ENCODE peak calls at places on chromosomes 7 and 10, in eight cellular contexts. One of them, this sample, is unnamed.

GRCh38 chr10:86830043-86830591 is 73.7 kb downstream of the BMPR1A start:
- DNase-seq in AML-193: no peak
- DNase-seq in EL: no peak
- DNase-seq in ELF-1: peak
- DNase-seq in ovary: no peak
- DNase-seq in uterus: no peak
- DNase-seq in LoVo: no peak
- DNase-seq in Right ventricle myocardium superior: no peak
- DNase-seq in this sample: no peak

GRCh38 chr10:104297697-104298660 is 29.0 kb downstream of the GSTO2 start:
- DNase-seq in AML-193: no peak
- DNase-seq in EL: peak
- DNase-seq in ELF-1: peak
- DNase-seq in ovary: peak
- DNase-seq in uterus: no peak
- DNase-seq in LoVo: no peak
- DNase-seq in Right ventricle myocardium superior: no peak
- DNase-seq in this sample: peak

GRCh38 chr10:132942101-132942739 is at the start of gene CFAP46:
- DNase-seq in AML-193: no peak
- DNase-seq in EL: peak
- DNase-seq in ELF-1: peak
- DNase-seq in ovary: peak
- DNase-seq in uterus: no peak
- DNase-seq in LoVo: peak
- DNase-seq in Right ventricle myocardium superior: peak
- DNase-seq in this sample: peak

GRCh38 chr7:26649388-26649787 is 215.0 kb downstream of the SKAP2 start:
- DNase-seq in AML-193: no peak
- DNase-seq in EL: no peak
- DNase-seq in ELF-1: no peak
- DNase-seq in ovary: no peak
- DNase-seq in uterus: no peak
- DNase-seq in LoVo: no peak
- DNase-seq in Right ventricle myocardium superior: no peak
- DNase-seq in this sample: no peak

GRCh38 chr10:126803394-126803793 is 101.8 kb upstream of the DOCK1 start:
- DNase-seq in AML-193: no peak
- DNase-seq in EL: peak
- DNase-seq in ELF-1: no peak
- DNase-seq in ovary: no peak
- DNase-seq in uterus: no peak
- DNase-seq in LoVo: no peak
- DNase-seq in Right ventricle myocardium superior: no peak
- DNase-seq in this sample: no peak

GRCh38 chr7:37344886-37345579 is 103.6 kb downstream of the ELMO1 start:
- DNase-seq in AML-193: no peak
- DNase-seq in EL: no peak
- DNase-seq in ELF-1: no peak
- DNase-seq in ovary: no peak
- DNase-seq in uterus: no peak
- DNase-seq in LoVo: no peak
- DNase-seq in Right ventricle myocardium superior: no peak
- DNase-seq in this sample: no peak

GRCh38 chr10:69338133-69338456 is 59.8 kb downstream of the HK1 start:
- DNase-seq in AML-193: no peak
- DNase-seq in EL: no peak
- DNase-seq in ELF-1: no peak
- DNase-seq in ovary: no peak
- DNase-seq in uterus: no peak
- DNase-seq in LoVo: no peak
- DNase-seq in Right ventricle myocardium superior: no peak
- DNase-seq in this sample: no peak

GRCh38 chr7:99030951-99031350 is 113.0 kb downstream of the SMURF1 start:
- DNase-seq in AML-193: no peak
- DNase-seq in EL: no peak
- DNase-seq in ELF-1: no peak
- DNase-seq in ovary: no peak
- DNase-seq in uterus: no peak
- DNase-seq in LoVo: no peak
- DNase-seq in Right ventricle myocardium superior: no peak
- DNase-seq in this sample: no peak

GRCh38 chr10:75679546-75679945 is 248.1 kb downstream of the LRMDA start:
- DNase-seq in AML-193: no peak
- DNase-seq in EL: no peak
- DNase-seq in ELF-1: no peak
- DNase-seq in ovary: no peak
- DNase-seq in uterus: no peak
- DNase-seq in LoVo: no peak
- DNase-seq in Right ventricle myocardium superior: no peak
- DNase-seq in this sample: no peak